ENCODE peak calls at places on chromosomes 4 and X, in eight cellular contexts. One of them, this sample, is unnamed.

GRCh38 chrX:107324493-107325310 is 118.3 kb downstream of the DNAAF6 start:
- DNase-seq in NCI-H774: peak; percentile 6
- DNase-seq in activated CD4-positive, alpha-beta T cell treated with anti-CD3 and anti-CD28 coated beads, Interleukin-2, amount 10 ng/mL, durations not matched to agents 7 days and 5 days: peak; percentile 7
- DNase-seq in B cell: no peak
- DNase-seq in choroid plexus epithelial cell: peak; percentile 36
- DNase-seq in stimulated activated CD8-positive, alpha-beta memory T cell treated with anti-CD3 and anti-CD28 coated beads, Interleukin-7, amount 100 ng/mL, for 1 hour: no peak
- DNase-seq in activated T-helper 1 cell treated with anti-CD3 and anti-CD28 coated beads, Interleukin-2, amount 50 U/mL, for 16 hours: no peak
- DNase-seq in T-cell: no peak
- DNase-seq in this sample: peak; percentile 39

GRCh38 chr4:148843625-148844024 is 401.4 kb upstream of the NR3C2 start:
- DNase-seq in NCI-H774: no peak
- DNase-seq in activated CD4-positive, alpha-beta T cell treated with anti-CD3 and anti-CD28 coated beads, Interleukin-2, amount 10 ng/mL, durations not matched to agents 7 days and 5 days: no peak
- DNase-seq in B cell: no peak
- DNase-seq in choroid plexus epithelial cell: no peak
- DNase-seq in stimulated activated CD8-positive, alpha-beta memory T cell treated with anti-CD3 and anti-CD28 coated beads, Interleukin-7, amount 100 ng/mL, for 1 hour: no peak
- DNase-seq in activated T-helper 1 cell treated with anti-CD3 and anti-CD28 coated beads, Interleukin-2, amount 50 U/mL, for 16 hours: no peak
- DNase-seq in T-cell: no peak
- DNase-seq in this sample: no peak

GRCh38 chr4:55745014-55745413 is 74.6 kb upstream of the EXOC1L start:
- DNase-seq in NCI-H774: no peak
- DNase-seq in activated CD4-positive, alpha-beta T cell treated with anti-CD3 and anti-CD28 coated beads, Interleukin-2, amount 10 ng/mL, durations not matched to agents 7 days and 5 days: no peak
- DNase-seq in B cell: no peak
- DNase-seq in choroid plexus epithelial cell: no peak
- DNase-seq in stimulated activated CD8-positive, alpha-beta memory T cell treated with anti-CD3 and anti-CD28 coated beads, Interleukin-7, amount 100 ng/mL, for 1 hour: no peak
- DNase-seq in activated T-helper 1 cell treated with anti-CD3 and anti-CD28 coated beads, Interleukin-2, amount 50 U/mL, for 16 hours: no peak
- DNase-seq in T-cell: no peak
- DNase-seq in this sample: no peak

GRCh38 chr4:17027495-17027894 is 129.1 kb upstream of the LDB2 start:
- DNase-seq in NCI-H774: no peak
- DNase-seq in activated CD4-positive, alpha-beta T cell treated with anti-CD3 and anti-CD28 coated beads, Interleukin-2, amount 10 ng/mL, durations not matched to agents 7 days and 5 days: no peak
- DNase-seq in B cell: no peak
- DNase-seq in choroid plexus epithelial cell: peak; percentile 93
- DNase-seq in stimulated activated CD8-positive, alpha-beta memory T cell treated with anti-CD3 and anti-CD28 coated beads, Interleukin-7, amount 100 ng/mL, for 1 hour: no peak
- DNase-seq in activated T-helper 1 cell treated with anti-CD3 and anti-CD28 coated beads, Interleukin-2, amount 50 U/mL, for 16 hours: no peak
- DNase-seq in T-cell: no peak
- DNase-seq in this sample: no peak

GRCh38 chr4:56183344-56183959 is 203.8 kb downstream of the AASDH start:
- DNase-seq in NCI-H774: no peak
- DNase-seq in activated CD4-positive, alpha-beta T cell treated with anti-CD3 and anti-CD28 coated beads, Interleukin-2, amount 10 ng/mL, durations not matched to agents 7 days and 5 days: no peak
- DNase-seq in B cell: peak; percentile 44
- DNase-seq in choroid plexus epithelial cell: no peak
- DNase-seq in stimulated activated CD8-positive, alpha-beta memory T cell treated with anti-CD3 and anti-CD28 coated beads, Interleukin-7, amount 100 ng/mL, for 1 hour: no peak
- DNase-seq in activated T-helper 1 cell treated with anti-CD3 and anti-CD28 coated beads, Interleukin-2, amount 50 U/mL, for 16 hours: no peak
- DNase-seq in T-cell: no peak
- DNase-seq in this sample: peak; percentile 8

GRCh38 chr4:110742148-110742547 is 119.3 kb upstream of the PITX2 start:
- DNase-seq in NCI-H774: no peak
- DNase-seq in activated CD4-positive, alpha-beta T cell treated with anti-CD3 and anti-CD28 coated beads, Interleukin-2, amount 10 ng/mL, durations not matched to agents 7 days and 5 days: no peak
- DNase-seq in B cell: no peak
- DNase-seq in choroid plexus epithelial cell: no peak
- DNase-seq in stimulated activated CD8-positive, alpha-beta memory T cell treated with anti-CD3 and anti-CD28 coated beads, Interleukin-7, amount 100 ng/mL, for 1 hour: no peak
- DNase-seq in activated T-helper 1 cell treated with anti-CD3 and anti-CD28 coated beads, Interleukin-2, amount 50 U/mL, for 16 hours: no peak
- DNase-seq in T-cell: no peak
- DNase-seq in this sample: no peak

GRCh38 chr4:165813606-165814005 is 59.4 kb upstream of the TLL1 start:
- DNase-seq in NCI-H774: no peak
- DNase-seq in activated CD4-positive, alpha-beta T cell treated with anti-CD3 and anti-CD28 coated beads, Interleukin-2, amount 10 ng/mL, durations not matched to agents 7 days and 5 days: no peak
- DNase-seq in B cell: no peak
- DNase-seq in choroid plexus epithelial cell: no peak
- DNase-seq in stimulated activated CD8-positive, alpha-beta memory T cell treated with anti-CD3 and anti-CD28 coated beads, Interleukin-7, amount 100 ng/mL, for 1 hour: no peak
- DNase-seq in activated T-helper 1 cell treated with anti-CD3 and anti-CD28 coated beads, Interleukin-2, amount 50 U/mL, for 16 hours: no peak
- DNase-seq in T-cell: no peak
- DNase-seq in this sample: no peak

GRCh38 chr4:130074096-130074495 is 978.1 kb downstream of the C4orf33 start:
- DNase-seq in NCI-H774: no peak
- DNase-seq in activated CD4-positive, alpha-beta T cell treated with anti-CD3 and anti-CD28 coated beads, Interleukin-2, amount 10 ng/mL, durations not matched to agents 7 days and 5 days: no peak
- DNase-seq in B cell: no peak
- DNase-seq in choroid plexus epithelial cell: no peak
- DNase-seq in stimulated activated CD8-positive, alpha-beta memory T cell treated with anti-CD3 and anti-CD28 coated beads, Interleukin-7, amount 100 ng/mL, for 1 hour: no peak
- DNase-seq in activated T-helper 1 cell treated with anti-CD3 and anti-CD28 coated beads, Interleukin-2, amount 50 U/mL, for 16 hours: no peak
- DNase-seq in T-cell: no peak
- DNase-seq in this sample: no peak

GRCh38 chr4:21769404-21770147 is 179.0 kb downstream of the KCNIP4 start:
- DNase-seq in NCI-H774: no peak
- DNase-seq in activated CD4-positive, alpha-beta T cell treated with anti-CD3 and anti-CD28 coated beads, Interleukin-2, amount 10 ng/mL, durations not matched to agents 7 days and 5 days: no peak
- DNase-seq in B cell: no peak
- DNase-seq in choroid plexus epithelial cell: peak; percentile 88
- DNase-seq in stimulated activated CD8-positive, alpha-beta memory T cell treated with anti-CD3 and anti-CD28 coated beads, Interleukin-7, amount 100 ng/mL, for 1 hour: no peak
- DNase-seq in activated T-helper 1 cell treated with anti-CD3 and anti-CD28 coated beads, Interleukin-2, amount 50 U/mL, for 16 hours: no peak
- DNase-seq in T-cell: no peak
- DNase-seq in this sample: peak; percentile 3

GRCh38 chrX:154068560-154068959 is 29.0 kb downstream of the MECP2 start:
- DNase-seq in NCI-H774: no peak
- DNase-seq in activated CD4-positive, alpha-beta T cell treated with anti-CD3 and anti-CD28 coated beads, Interleukin-2, amount 10 ng/mL, durations not matched to agents 7 days and 5 days: no peak
- DNase-seq in B cell: no peak
- DNase-seq in choroid plexus epithelial cell: no peak
- DNase-seq in stimulated activated CD8-positive, alpha-beta memory T cell treated with anti-CD3 and anti-CD28 coated beads, Interleukin-7, amount 100 ng/mL, for 1 hour: no peak
- DNase-seq in activated T-helper 1 cell treated with anti-CD3 and anti-CD28 coated beads, Interleukin-2, amount 50 U/mL, for 16 hours: no peak
- DNase-seq in T-cell: no peak
- DNase-seq in this sample: no peak

GRCh38 chr4:81722229-81722900 is 250.7 kb upstream of the RASGEF1B start:
- DNase-seq in NCI-H774: no peak
- DNase-seq in activated CD4-positive, alpha-beta T cell treated with anti-CD3 and anti-CD28 coated beads, Interleukin-2, amount 10 ng/mL, durations not matched to agents 7 days and 5 days: no peak
- DNase-seq in B cell: no peak
- DNase-seq in choroid plexus epithelial cell: no peak
- DNase-seq in stimulated activated CD8-positive, alpha-beta memory T cell treated with anti-CD3 and anti-CD28 coated beads, Interleukin-7, amount 100 ng/mL, for 1 hour: no peak
- DNase-seq in activated T-helper 1 cell treated with anti-CD3 and anti-CD28 coated beads, Interleukin-2, amount 50 U/mL, for 16 hours: no peak
- DNase-seq in T-cell: no peak
- DNase-seq in this sample: no peak

GRCh38 chrX:128622296-128622695 is 570.1 kb upstream of the ACTRT1 start:
- DNase-seq in NCI-H774: no peak
- DNase-seq in activated CD4-positive, alpha-beta T cell treated with anti-CD3 and anti-CD28 coated beads, Interleukin-2, amount 10 ng/mL, durations not matched to agents 7 days and 5 days: no peak
- DNase-seq in B cell: no peak
- DNase-seq in choroid plexus epithelial cell: no peak
- DNase-seq in stimulated activated CD8-positive, alpha-beta memory T cell treated with anti-CD3 and anti-CD28 coated beads, Interleukin-7, amount 100 ng/mL, for 1 hour: no peak
- DNase-seq in activated T-helper 1 cell treated with anti-CD3 and anti-CD28 coated beads, Interleukin-2, amount 50 U/mL, for 16 hours: no peak
- DNase-seq in T-cell: no peak
- DNase-seq in this sample: no peak

GRCh38 chr4:113106076-113106475 is 56.6 kb downstream of the ANK2 start:
- DNase-seq in NCI-H774: no peak
- DNase-seq in activated CD4-positive, alpha-beta T cell treated with anti-CD3 and anti-CD28 coated beads, Interleukin-2, amount 10 ng/mL, durations not matched to agents 7 days and 5 days: no peak
- DNase-seq in B cell: no peak
- DNase-seq in choroid plexus epithelial cell: peak; percentile 67
- DNase-seq in stimulated activated CD8-positive, alpha-beta memory T cell treated with anti-CD3 and anti-CD28 coated beads, Interleukin-7, amount 100 ng/mL, for 1 hour: no peak
- DNase-seq in activated T-helper 1 cell treated with anti-CD3 and anti-CD28 coated beads, Interleukin-2, amount 50 U/mL, for 16 hours: no peak
- DNase-seq in T-cell: no peak
- DNase-seq in this sample: no peak

GRCh38 chr4:98631506-98631905 is 26.9 kb downstream of the TSPAN5 start:
- DNase-seq in NCI-H774: no peak
- DNase-seq in activated CD4-positive, alpha-beta T cell treated with anti-CD3 and anti-CD28 coated beads, Interleukin-2, amount 10 ng/mL, durations not matched to agents 7 days and 5 days: no peak
- DNase-seq in B cell: no peak
- DNase-seq in choroid plexus epithelial cell: no peak
- DNase-seq in stimulated activated CD8-positive, alpha-beta memory T cell treated with anti-CD3 and anti-CD28 coated beads, Interleukin-7, amount 100 ng/mL, for 1 hour: no peak
- DNase-seq in activated T-helper 1 cell treated with anti-CD3 and anti-CD28 coated beads, Interleukin-2, amount 50 U/mL, for 16 hours: no peak
- DNase-seq in T-cell: no peak
- DNase-seq in this sample: no peak

GRCh38 chrX:119008122-119008744 is 33.8 kb downstream of the LONRF3 start:
- DNase-seq in NCI-H774: no peak
- DNase-seq in activated CD4-positive, alpha-beta T cell treated with anti-CD3 and anti-CD28 coated beads, Interleukin-2, amount 10 ng/mL, durations not matched to agents 7 days and 5 days: peak; percentile 38
- DNase-seq in B cell: peak; percentile 56
- DNase-seq in choroid plexus epithelial cell: peak; percentile 55
- DNase-seq in stimulated activated CD8-positive, alpha-beta memory T cell treated with anti-CD3 and anti-CD28 coated beads, Interleukin-7, amount 100 ng/mL, for 1 hour: no peak
- DNase-seq in activated T-helper 1 cell treated with anti-CD3 and anti-CD28 coated beads, Interleukin-2, amount 50 U/mL, for 16 hours: no peak
- DNase-seq in T-cell: peak; percentile 7
- DNase-seq in this sample: peak; percentile 26

GRCh38 chr4:82515705-82516104 is 46.1 kb downstream of the TMEM150C start:
- DNase-seq in NCI-H774: peak; percentile 13
- DNase-seq in activated CD4-positive, alpha-beta T cell treated with anti-CD3 and anti-CD28 coated beads, Interleukin-2, amount 10 ng/mL, durations not matched to agents 7 days and 5 days: no peak
- DNase-seq in B cell: no peak
- DNase-seq in choroid plexus epithelial cell: peak; percentile 89
- DNase-seq in stimulated activated CD8-positive, alpha-beta memory T cell treated with anti-CD3 and anti-CD28 coated beads, Interleukin-7, amount 100 ng/mL, for 1 hour: no peak
- DNase-seq in activated T-helper 1 cell treated with anti-CD3 and anti-CD28 coated beads, Interleukin-2, amount 50 U/mL, for 16 hours: no peak
- DNase-seq in T-cell: no peak
- DNase-seq in this sample: no peak

GRCh38 chr4:111269439-111269838 is 646.6 kb upstream of the PITX2 start:
- DNase-seq in NCI-H774: no peak
- DNase-seq in activated CD4-positive, alpha-beta T cell treated with anti-CD3 and anti-CD28 coated beads, Interleukin-2, amount 10 ng/mL, durations not matched to agents 7 days and 5 days: no peak
- DNase-seq in B cell: no peak
- DNase-seq in choroid plexus epithelial cell: peak; percentile 5
- DNase-seq in stimulated activated CD8-positive, alpha-beta memory T cell treated with anti-CD3 and anti-CD28 coated beads, Interleukin-7, amount 100 ng/mL, for 1 hour: no peak
- DNase-seq in activated T-helper 1 cell treated with anti-CD3 and anti-CD28 coated beads, Interleukin-2, amount 50 U/mL, for 16 hours: no peak
- DNase-seq in T-cell: no peak
- DNase-seq in this sample: no peak

GRCh38 chrX:96435636-96436035 is 249.0 kb upstream of the DIAPH2 start:
- DNase-seq in NCI-H774: no peak
- DNase-seq in activated CD4-positive, alpha-beta T cell treated with anti-CD3 and anti-CD28 coated beads, Interleukin-2, amount 10 ng/mL, durations not matched to agents 7 days and 5 days: no peak
- DNase-seq in B cell: no peak
- DNase-seq in choroid plexus epithelial cell: peak; percentile 26
- DNase-seq in stimulated activated CD8-positive, alpha-beta memory T cell treated with anti-CD3 and anti-CD28 coated beads, Interleukin-7, amount 100 ng/mL, for 1 hour: no peak
- DNase-seq in activated T-helper 1 cell treated with anti-CD3 and anti-CD28 coated beads, Interleukin-2, amount 50 U/mL, for 16 hours: no peak
- DNase-seq in T-cell: no peak
- DNase-seq in this sample: no peak